ENCODE peak calls at places on chromosomes 6 and 20, in four cellular contexts. Z is endothelial cell, H is GM23338, V is progenitor cell of endocrine pancreas. O is an unnamed sample.

GRCh38 chr6:2857580-2858337 is 16.1 kb upstream of the SERPINB1 start:
- DNase-seq in Z (peak), H (no peak), V (no peak), O (no peak)

GRCh38 chr20:7714549-7714948 is 225.7 kb downstream of the HAO1 start:
- DNase-seq in Z (no peak), H (peak), V (no peak), O (no peak)

GRCh38 chr6:109687271-109687721 is 3.7 kb downstream of the AK9 start:
- DNase-seq in Z (no peak), H (no peak), V (no peak), O (no peak)

GRCh38 chr6:25956231-25956630 is 6.4 kb upstream of the TRIM38 start:
- DNase-seq in Z (no peak), H (no peak), V (no peak), O (no peak)

GRCh38 chr6:104218132-104218531 is 641.6 kb downstream of the HACE1 start:
- DNase-seq in Z (no peak), H (no peak), V (no peak), O (no peak)

GRCh38 chr6:8082572-8082953 is 18.4 kb upstream of the BLOC1S5 start:
- DNase-seq in Z (no peak), H (no peak), V (no peak), O (no peak)

GRCh38 chr20:50303573-50304500 is 113.2 kb downstream of the CEBPB start:
- DNase-seq in Z (no peak), H (no peak), V (no peak), O (no peak)

GRCh38 chr6:41413250-41413649 is 77.8 kb downstream of the NCR2 start:
- DNase-seq in Z (no peak), H (peak), V (no peak), O (no peak)

GRCh38 chr20:63121246-63121645 is 94.7 kb downstream of the YTHDF1 start:
- DNase-seq in Z (no peak), H (no peak), V (no peak), O (no peak)

GRCh38 chr6:11354019-11354418 is 121.6 kb upstream of the NEDD9 start:
- DNase-seq in Z (peak), H (no peak), V (no peak), O (no peak)

GRCh38 chr6:12593720-12594540 is 122.6 kb upstream of the PHACTR1 start:
- DNase-seq in Z (no peak), H (no peak), V (no peak), O (no peak)

GRCh38 chr6:35330541-35331119 is 11.7 kb upstream of the PPARD start:
- DNase-seq in Z (no peak), H (no peak), V (no peak), O (peak)

GRCh38 chr6:1767481-1768246 is 157.9 kb downstream of the FOXC1 start:
- DNase-seq in Z (no peak), H (no peak), V (no peak), O (no peak)

GRCh38 chr20:16713056-16713455 is 16.8 kb upstream of the SNRPB2 start:
- DNase-seq in Z (no peak), H (no peak), V (no peak), O (no peak)

GRCh38 chr20:63377256-63378114 is 16.3 kb upstream of the CHRNA4 start:
- DNase-seq in Z (no peak), H (peak), V (peak), O (no peak)

GRCh38 chr20:54172532-54172855 is 1.3 kb downstream of the CYP24A1 start:
- DNase-seq in Z (no peak), H (no peak), V (no peak), O (peak)

GRCh38 chr20:36150489-36150846 is 4.1 kb upstream of the EPB41L1 start:
- DNase-seq in Z (no peak), H (no peak), V (no peak), O (no peak)

GRCh38 chr6:108163267-108163643 is 2.6 kb upstream of the NR2E1 start:
- DNase-seq in Z (no peak), H (peak), V (no peak), O (no peak)

GRCh38 chr6:56953597-56954388 is 1.1 kb upstream of the BEND6 start:
- DNase-seq in Z (peak), H (peak), V (no peak), O (no peak)

GRCh38 chr6:28774292-28775051 is 149.3 kb downstream of the TRIM27 start:
- DNase-seq in Z (no peak), H (no peak), V (no peak), O (no peak)

GRCh38 chr20:50151034-50151743 is 2.3 kb downstream of the PEDS1 start:
- DNase-seq in Z (no peak), H (peak), V (no peak), O (no peak)

GRCh38 chr20:39112196-39112743 is 150.1 kb downstream of the DHX35 start:
- DNase-seq in Z (peak), H (peak), V (peak), O (no peak)

GRCh38 chr6:122649701-122650100 is 39.5 kb downstream of the PKIB start:
- DNase-seq in Z (no peak), H (no peak), V (no peak), O (no peak)

GRCh38 chr6:154543638-154544037 is 33.2 kb upstream of the CNKSR3 start:
- DNase-seq in Z (no peak), H (no peak), V (no peak), O (no peak)

GRCh38 chr6:27836783-27837635 is 75.2 kb downstream of the OR2B2 start:
- DNase-seq in Z (peak), H (peak), V (no peak), O (no peak)

GRCh38 chr6:35489995-35490791 is 6.7 kb downstream of the TEAD3 start:
- DNase-seq in Z (peak), H (peak), V (peak), O (no peak)

GRCh38 chr6:6875818-6876470 is 231.8 kb upstream of the RREB1 start:
- DNase-seq in Z (no peak), H (no peak), V (no peak), O (no peak)

GRCh38 chr6:138971601-138972000 is 16.5 kb downstream of the REPS1 start:
- DNase-seq in Z (no peak), H (peak), V (no peak), O (no peak)

GRCh38 chr20:17628101-17628841 is 53.8 kb downstream of the RRBP1 start:
- DNase-seq in Z (no peak), H (no peak), V (no peak), O (no peak)

GRCh38 chr20:60316759-60317158 is 358.5 kb downstream of the CDH26 start:
- DNase-seq in Z (no peak), H (no peak), V (no peak), O (no peak)

GRCh38 chr6:35568967-35569606 is 56.4 kb upstream of the TULP1 start:
- DNase-seq in Z (peak), H (peak), V (no peak), O (no peak)

GRCh38 chr20:361562-361961 is 14.7 kb downstream of the NRSN2 start:
- DNase-seq in Z (no peak), H (no peak), V (no peak), O (no peak)

GRCh38 chr6:5328800-5329199 is 67.5 kb downstream of the FARS2 start:
- DNase-seq in Z (no peak), H (no peak), V (no peak), O (no peak)

GRCh38 chr20:59123011-59123676 is 40.5 kb upstream of the ZNF831 start:
- DNase-seq in Z (no peak), H (no peak), V (no peak), O (no peak)

GRCh38 chr20:17912916-17913315 is 55.7 kb downstream of the SNX5 start:
- DNase-seq in Z (no peak), H (no peak), V (no peak), O (no peak)

GRCh38 chr6:153465050-153465449 is 334.0 kb upstream of the RGS17 start:
- DNase-seq in Z (no peak), H (no peak), V (no peak), O (no peak)

GRCh38 chr6:125114248-125114858 is 39.2 kb upstream of the TPD52L1 start:
- DNase-seq in Z (peak), H (peak), V (no peak), O (no peak)
- TF ChIP-seq CTCF in Z (peak), H (peak), V (peak), O (peak)

GRCh38 chr20:25987073-25987927 is 290.6 kb upstream of the ZNF337 start:
- DNase-seq in Z (peak), H (peak), V (peak), O (no peak)
- TF ChIP-seq CTCF in Z (no peak), H (peak), V (no peak), O (no peak)

DNA sequence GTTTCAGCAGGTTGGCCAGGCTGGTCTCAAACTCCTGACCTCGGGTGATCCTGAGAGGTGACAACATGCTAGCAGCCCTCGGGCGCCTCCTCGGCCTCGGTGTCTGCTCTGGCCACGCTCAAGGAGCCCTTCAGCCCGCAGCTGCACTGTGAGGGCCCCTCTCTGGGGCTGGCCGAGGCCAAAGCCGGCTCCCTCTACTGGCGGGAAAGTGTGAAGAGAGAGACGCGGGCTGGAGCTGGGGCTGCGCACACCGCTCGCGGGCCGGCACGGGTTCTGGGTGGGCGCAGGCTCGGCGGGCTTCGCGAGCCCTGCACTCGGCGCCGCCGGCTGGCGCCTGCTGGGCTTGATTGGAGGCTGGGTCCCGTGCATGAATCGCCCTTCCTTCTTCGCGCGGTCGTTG is 80.8 kb upstream of the RBM24 start:
- DNase-seq in Z (peak), H (peak), V (no peak), O (no peak)
- TF ChIP-seq CTCF in Z (peak), H (peak), V (peak), O (peak)

GRCh38 chr6:17393335-17394191 is at the start of gene CAP2:
- DNase-seq in Z (peak), H (peak), V (peak), O (peak)

GRCh38 chr6:17390276-17390675 is 3.1 kb upstream of the CAP2 start:
- DNase-seq in Z (no peak), H (no peak), V (no peak), O (no peak)

GRCh38 chr6:17395112-17395511 is 1.7 kb downstream of the CAP2 start:
- DNase-seq in Z (no peak), H (no peak), V (no peak), O (no peak)

GRCh38 chr6:17394192-17394611 is 807 bp downstream of the CAP2 start:
- DNase-seq in Z (peak), H (peak), V (peak), O (peak)

DNA sequence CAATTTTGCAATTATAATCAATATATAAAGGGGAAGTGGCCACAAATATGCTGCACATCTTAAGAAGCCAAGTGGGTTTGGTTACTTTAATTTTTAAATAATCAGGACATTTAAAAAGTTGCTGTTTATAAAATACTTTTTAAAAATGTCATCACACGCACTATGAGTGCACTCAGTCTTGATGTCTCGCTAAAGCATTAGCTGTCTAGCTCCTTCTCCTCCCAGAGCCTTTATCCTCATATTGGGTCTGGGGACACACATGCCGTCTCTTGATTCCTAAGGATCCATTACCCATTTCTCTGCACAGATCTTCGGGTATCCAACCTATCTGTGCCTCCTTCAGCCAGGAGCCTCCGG is 439 bp upstream of the CAP2 start:
- DNase-seq in Z (no peak), H (no peak), V (no peak), O (no peak)
- TF ChIP-seq CTCF in Z (no peak), H (no peak), V (no peak), O (no peak)

DNA sequence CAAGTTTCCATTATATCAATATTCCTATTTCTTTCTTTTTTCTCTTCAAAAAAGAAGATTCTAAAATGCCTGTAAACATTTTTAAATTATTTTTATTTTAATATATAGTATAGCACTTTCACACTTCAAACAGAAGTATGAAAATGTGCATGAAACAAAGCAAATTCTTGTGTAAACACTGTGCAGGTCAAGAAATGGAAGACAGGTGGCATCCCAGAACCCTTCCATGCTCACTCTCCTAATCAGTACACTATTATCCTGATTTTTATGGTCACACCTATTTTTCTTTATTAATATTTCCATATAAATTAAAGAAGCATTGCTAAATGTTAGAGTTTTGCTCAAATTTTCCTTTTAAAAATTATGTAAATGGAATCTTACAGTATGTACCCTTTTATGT is 561.6 kb upstream of the RNF217 start:
- DNase-seq in Z (no peak), H (no peak), V (no peak), O (no peak)
- TF ChIP-seq CTCF in Z (peak), H (peak), V (peak), O (peak)

O was measured in type B pancreatic cell.